ENCODE peak calls at places on chromosomes 13 and 19, in ten cellular contexts. U, J, L, H, A, M, Q, E, X and I are unnamed samples.

GRCh38 chr13:45101327-45102018 is 18.8 kb upstream of the GTF2F2 start:
- DNase-seq in U (peak; percentile 77), J (no peak), L (no peak), H (no peak), A (no peak), M (no peak), Q (no peak), E (no peak), X (no peak), I (no peak)

GRCh38 chr19:48509467-48510194 is 2.0 kb downstream of the LMTK3 start:
- DNase-seq in U (peak; percentile 34), J (no peak), L (no peak), H (no peak), A (no peak), M (no peak), Q (no peak), E (no peak), X (no peak), I (no peak)

GRCh38 chr19:17576758-17577532 is 21.5 kb downstream of the COLGALT1 start:
- DNase-seq in U (peak; percentile 98), J (peak; percentile 87), L (peak; percentile 5), H (no peak), A (peak; percentile 64), M (peak; percentile 31), Q (peak; percentile 62), E (no peak), X (peak; percentile 70), I (no peak)

GRCh38 chr19:19627716-19628498 is at the start of gene LPAR2:
- DNase-seq in U (peak; percentile 86), J (peak; percentile 24), L (peak; percentile 53), H (no peak), A (no peak), M (no peak), Q (peak; percentile 66), E (peak; percentile 80), X (no peak), I (no peak)

GRCh38 chr19:10453852-10454251 is 33.5 kb downstream of the PDE4A start:
- DNase-seq in U (no peak), J (no peak), L (no peak), H (no peak), A (no peak), M (no peak), Q (no peak), E (no peak), X (no peak), I (no peak)

GRCh38 chr19:15297416-15298224 is 34.7 kb downstream of the BRD4 start:
- DNase-seq in U (no peak), J (peak; percentile 59), L (peak; percentile 65), H (no peak), A (no peak), M (no peak), Q (no peak), E (no peak), X (peak; percentile 32), I (no peak)

GRCh38 chr19:34350161-34350561 is 14.8 kb upstream of the GPI start:
- DNase-seq in U (no peak), J (no peak), L (no peak), H (peak; percentile 14), A (no peak), M (no peak), Q (no peak), E (peak; percentile 59), X (no peak), I (no peak)

GRCh38 chr19:51002542-51003311 is 1.3 kb upstream of the KLK8 start:
- DNase-seq in U (peak; percentile 74), J (peak; percentile 99), L (peak; percentile 88), H (no peak), A (peak; percentile 9), M (no peak), Q (no peak), E (no peak), X (peak; percentile 57), I (no peak)

GRCh38 chr19:27740396-27740795 is 1472.6 kb downstream of the UQCRFS1 start:
- DNase-seq in U (no peak), J (no peak), L (no peak), H (no peak), A (no peak), M (no peak), Q (no peak), E (no peak), X (no peak), I (peak; percentile 69)

GRCh38 chr19:633068-633785 is at the start of gene POLRMT:
- DNase-seq in U (peak; percentile 99), J (peak; percentile 95), L (peak; percentile 97), H (peak; percentile 99), A (peak; percentile 98), M (peak; percentile 98), Q (peak; percentile 98), E (peak; percentile 95), X (peak; percentile 98), I (peak; percentile 98)

DNA sequence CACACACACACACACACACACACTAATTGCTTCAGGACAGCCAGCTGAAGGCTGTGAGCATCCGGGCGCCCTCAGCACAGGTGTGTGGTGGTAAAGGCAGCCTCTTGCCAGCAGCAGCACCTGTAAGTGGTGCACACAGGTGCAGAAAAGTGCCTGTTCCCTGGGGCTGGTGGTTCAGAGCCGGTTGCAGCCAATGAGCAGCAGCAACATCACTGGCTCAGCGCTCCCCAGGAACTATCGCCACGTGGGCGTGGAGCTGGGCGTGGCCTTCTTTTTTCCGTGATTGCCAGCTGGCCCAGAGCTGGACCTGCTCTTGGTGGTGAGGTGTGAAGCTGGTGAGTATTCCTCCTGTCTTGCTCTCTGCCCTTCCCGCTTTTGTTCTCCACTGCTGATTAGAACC is at the start of gene NLRP5:
- DNase-seq in U (no peak), J (peak; percentile 7), L (no peak), H (no peak), A (no peak), M (no peak), Q (peak; percentile 53), E (no peak), X (no peak), I (no peak)
- H3K9me3 ChIP-seq in U (peaks cover 9% of the 10 kb centered on the region), J (no peaks in the 10 kb centered on the region), L (peaks cover 14% of the 10 kb centered on the region), H (no peaks in the 10 kb centered on the region), A (peaks cover 18% of the 10 kb centered on the region), M (no peaks in the 10 kb centered on the region), Q (no peaks in the 10 kb centered on the region), E (no peaks in the 10 kb centered on the region), X (no peaks in the 10 kb centered on the region), I (peaks cover 8% of the 10 kb centered on the region)

GRCh38 chr13:19117913-19118739 is 63.5 kb downstream of the TUBA3C start:
- DNase-seq in U (no peak), J (no peak), L (no peak), H (no peak), A (no peak), M (no peak), Q (no peak), E (no peak), X (no peak), I (no peak)
- H3K9me3 ChIP-seq in U (peaks cover 9% of the 10 kb centered on the region), J (no peaks in the 10 kb centered on the region), L (peaks cover 44% of the 10 kb centered on the region), H (no peaks in the 10 kb centered on the region), A (peaks cover 11% of the 10 kb centered on the region), M (no peaks in the 10 kb centered on the region), Q (no peaks in the 10 kb centered on the region), E (no peaks in the 10 kb centered on the region), X (no peaks in the 10 kb centered on the region), I (no peaks in the 10 kb centered on the region)

GRCh38 chr13:111662895-111663294 is 342.5 kb downstream of the TEX29 start:
- DNase-seq in U (no peak), J (no peak), L (no peak), H (no peak), A (no peak), M (no peak), Q (no peak), E (no peak), X (no peak), I (no peak)

GRCh38 chr13:111663505-111663904 is 343.1 kb downstream of the TEX29 start:
- DNase-seq in U (no peak), J (no peak), L (no peak), H (no peak), A (no peak), M (no peak), Q (peak; percentile 19), E (no peak), X (no peak), I (no peak)

GRCh38 chr13:111661052-111661451 is 340.6 kb downstream of the TEX29 start:
- DNase-seq in U (no peak), J (no peak), L (no peak), H (no peak), A (no peak), M (no peak), Q (no peak), E (no peak), X (no peak), I (no peak)

GRCh38 chr13:111661776-111662175 is 341.3 kb downstream of the TEX29 start:
- DNase-seq in U (no peak), J (no peak), L (no peak), H (no peak), A (no peak), M (no peak), Q (no peak), E (no peak), X (no peak), I (peak; percentile 38)

GRCh38 chr13:111662451-111662850 is 342.0 kb downstream of the TEX29 start:
- DNase-seq in U (no peak), J (no peak), L (no peak), H (no peak), A (no peak), M (peak; percentile 62), Q (no peak), E (no peak), X (no peak), I (no peak)
- H3K9me3 ChIP-seq in U (no peaks in the 10 kb centered on the region), J (no peaks in the 10 kb centered on the region), L (peaks cover 45% of the 10 kb centered on the region), H (no peaks in the 10 kb centered on the region), A (no peaks in the 10 kb centered on the region), M (no peaks in the 10 kb centered on the region), Q (no peaks in the 10 kb centered on the region), E (no peaks in the 10 kb centered on the region), X (no peaks in the 10 kb centered on the region), I (peaks cover 4% of the 10 kb centered on the region)

GRCh38 chr13:21348771-21349170 is 110.3 kb downstream of the ZDHHC20 start:
- DNase-seq in U (no peak), J (no peak), L (no peak), H (no peak), A (no peak), M (no peak), Q (no peak), E (no peak), X (no peak), I (no peak)
- H3K9me3 ChIP-seq in U (no peaks in the 10 kb centered on the region), J (no peaks in the 10 kb centered on the region), L (no peaks in the 10 kb centered on the region), H (no peaks in the 10 kb centered on the region), A (peaks cover 5% of the 10 kb centered on the region), M (no peaks in the 10 kb centered on the region), Q (no peaks in the 10 kb centered on the region), E (no peaks in the 10 kb centered on the region), X (no peaks in the 10 kb centered on the region), I (no peaks in the 10 kb centered on the region)